ENCODE peak calls at places on chromosomes 11 and 22, in nine cellular contexts. C is ELR; Z is A549; M is HuH-7.5; E is effector memory CD4-positive, alpha-beta T cell; F is lower lobe of right lung; D is heart left ventricle; Q is ACHN; P is GM19239. W is an unnamed sample.

GRCh38 chr11:104385884-104386283 is 221.9 kb upstream of the PDGFD start:
- DNase-seq in C (no peak), Z (no peak), M (no peak), E (no peak), F (no peak), D (no peak), Q (no peak), P (no peak), W (no peak)

GRCh38 chr11:82494988-82495432 is 238.7 kb downstream of the FAM181B start:
- DNase-seq in C (peak), Z (peak), M (peak), E (no peak), F (no peak), D (no peak), Q (peak), P (no peak), W (no peak)

GRCh38 chr22:44260216-44261035 is 52.3 kb downstream of the SHISAL1 start:
- DNase-seq in C (no peak), Z (no peak), M (no peak), E (no peak), F (no peak), D (peak), Q (no peak), P (no peak), W (no peak)

GRCh38 chr11:2207212-2207611 is 35.6 kb upstream of the TH start:
- DNase-seq in C (no peak), Z (no peak), M (no peak), E (no peak), F (no peak), D (peak), Q (no peak), P (no peak), W (no peak)

GRCh38 chr22:33188316-33188715 is 130.1 kb upstream of the SYN3 start:
- DNase-seq in C (no peak), Z (no peak), M (no peak), E (no peak), F (no peak), D (no peak), Q (no peak), P (no peak), W (no peak)

GRCh38 chr11:85094795-85095194 is 532.3 kb downstream of the DLG2 start:
- DNase-seq in C (no peak), Z (no peak), M (no peak), E (no peak), F (no peak), D (no peak), Q (no peak), P (no peak), W (no peak)

GRCh38 chr11:91295591-91295990 is 929.0 kb upstream of the FAT3 start:
- DNase-seq in C (no peak), Z (no peak), M (no peak), E (no peak), F (no peak), D (no peak), Q (no peak), P (no peak), W (no peak)

GRCh38 chr22:20131856-20132685 is 467 bp downstream of the ZDHHC8 start:
- DNase-seq in C (peak), Z (no peak), M (no peak), E (no peak), F (peak), D (no peak), Q (no peak), P (peak), W (no peak)

GRCh38 chr11:68354181-68354872 is 41.9 kb downstream of the LRP5 start:
- DNase-seq in C (peak), Z (peak), M (no peak), E (no peak), F (peak), D (peak), Q (peak), P (no peak), W (peak)

GRCh38 chr11:121157756-121158155 is 56.7 kb downstream of the TECTA start:
- DNase-seq in C (no peak), Z (no peak), M (no peak), E (no peak), F (no peak), D (no peak), Q (no peak), P (no peak), W (no peak)

GRCh38 chr22:46653596-46653995 is 33.4 kb downstream of the GRAMD4 start:
- DNase-seq in C (no peak), Z (no peak), M (no peak), E (no peak), F (no peak), D (no peak), Q (no peak), P (no peak), W (no peak)

GRCh38 chr11:113260541-113260940 is 53.8 kb upstream of the TTC12 start:
- DNase-seq in C (no peak), Z (no peak), M (no peak), E (no peak), F (no peak), D (no peak), Q (no peak), P (no peak), W (no peak)

GRCh38 chr11:74278721-74279148 is 32.7 kb downstream of the P4HA3 start:
- DNase-seq in C (peak), Z (peak), M (no peak), E (no peak), F (no peak), D (peak), Q (peak), P (no peak), W (peak)

GRCh38 chr11:96200243-96200642 is 142.8 kb downstream of the MAML2 start:
- DNase-seq in C (peak), Z (peak), M (no peak), E (no peak), F (no peak), D (no peak), Q (no peak), P (no peak), W (peak)

GRCh38 chr11:20599424-20600346 is at the start of gene SLC6A5:
- DNase-seq in C (peak), Z (peak), M (peak), E (no peak), F (no peak), D (peak), Q (peak), P (peak), W (peak)

GRCh38 chr22:19039796-19040580 is 82.2 kb downstream of the DGCR2 start:
- DNase-seq in C (no peak), Z (no peak), M (no peak), E (no peak), F (peak), D (no peak), Q (no peak), P (no peak), W (no peak)

GRCh38 chr11:47355283-47356128 is 3.0 kb upstream of the MYBPC3 start:
- DNase-seq in C (peak), Z (peak), M (peak), E (no peak), F (peak), D (peak), Q (peak), P (no peak), W (peak)

GRCh38 chr11:117239295-117239694 is 6.8 kb downstream of the RNF214 start:
- DNase-seq in C (peak), Z (peak), M (no peak), E (no peak), F (no peak), D (no peak), Q (peak), P (no peak), W (peak)

GRCh38 chr22:19995611-19996339 is 20.8 kb downstream of the ARVCF start:
- DNase-seq in C (no peak), Z (no peak), M (no peak), E (no peak), F (no peak), D (no peak), Q (no peak), P (no peak), W (no peak)

GRCh38 chr11:64409278-64409677 is 50.3 kb downstream of the RPS6KA4 start:
- DNase-seq in C (no peak), Z (no peak), M (no peak), E (no peak), F (no peak), D (no peak), Q (no peak), P (no peak), W (no peak)

GRCh38 chr22:20424937-20425587 is 12.6 kb downstream of the SCARF2 start:
- DNase-seq in C (peak), Z (peak), M (peak), E (no peak), F (no peak), D (no peak), Q (no peak), P (no peak), W (peak)

GRCh38 chr11:100383357-100383865 is 303.7 kb upstream of the ARHGAP42 start:
- DNase-seq in C (no peak), Z (no peak), M (no peak), E (no peak), F (no peak), D (no peak), Q (no peak), P (no peak), W (no peak)

GRCh38 chr22:19831016-19831415 is 23.7 kb downstream of the GNB1L start:
- DNase-seq in C (no peak), Z (no peak), M (no peak), E (no peak), F (no peak), D (no peak), Q (no peak), P (no peak), W (no peak)

GRCh38 chr11:31030375-31030774 is 339.2 kb downstream of the DCDC1 start:
- DNase-seq in C (no peak), Z (no peak), M (no peak), E (no peak), F (no peak), D (no peak), Q (no peak), P (no peak), W (no peak)

GRCh38 chr11:78801161-78801884 is 226.7 kb upstream of the NARS2 start:
- DNase-seq in C (peak), Z (peak), M (no peak), E (no peak), F (no peak), D (peak), Q (no peak), P (no peak), W (peak)

GRCh38 chr11:66121453-66121852 is 51.4 kb downstream of the PACS1 start:
- DNase-seq in C (no peak), Z (no peak), M (no peak), E (no peak), F (no peak), D (no peak), Q (no peak), P (no peak), W (no peak)

GRCh38 chr11:79493555-79494171 is 52.8 kb upstream of the TENM4 start:
- DNase-seq in C (peak), Z (peak), M (peak), E (no peak), F (peak), D (peak), Q (peak), P (peak), W (peak)

GRCh38 chr11:112828433-112828832 is 132.8 kb upstream of the NCAM1 start:
- DNase-seq in C (no peak), Z (no peak), M (no peak), E (no peak), F (no peak), D (no peak), Q (no peak), P (no peak), W (no peak)

GRCh38 chr11:8338138-8338537 is 74.5 kb upstream of the LMO1 start:
- DNase-seq in C (peak), Z (peak), M (peak), E (no peak), F (peak), D (peak), Q (peak), P (peak), W (peak)

GRCh38 chr11:122033631-122034030 is 82.4 kb downstream of the BLID start:
- DNase-seq in C (no peak), Z (no peak), M (no peak), E (no peak), F (no peak), D (no peak), Q (no peak), P (no peak), W (no peak)

GRCh38 chr11:117859713-117860112 is 16.7 kb downstream of the FXYD6 start:
- DNase-seq in C (no peak), Z (no peak), M (no peak), E (no peak), F (no peak), D (no peak), Q (no peak), P (no peak), W (no peak)

GRCh38 chr22:37354271-37355069 is 72.2 kb downstream of the CYTH4 start:
- DNase-seq in C (no peak), Z (no peak), M (no peak), E (no peak), F (no peak), D (no peak), Q (no peak), P (no peak), W (peak)

GRCh38 chr11:125375146-125375545 is 120.9 kb downstream of the FEZ1 start:
- DNase-seq in C (no peak), Z (no peak), M (no peak), E (no peak), F (no peak), D (no peak), Q (no peak), P (no peak), W (no peak)

W was measured in trophoblast cell.